ENCODE peak calls at places on chromosomes 16 and 17, in ten cellular contexts. G is tibial artery; D is sigmoid colon; L is CD4-positive, CD25-positive, alpha-beta regulatory T cell; S is aorta; A is transverse colon; P is upper lobe of right lung; H is left ventricle myocardium inferior; C is stomach; E is body of pancreas. V is an unnamed sample. For H3K4me1, the result is how much of the 10 kb centered on the place peaks cover.

GRCh38 chr17:29732613-29733012 is 109.9 kb upstream of the CORO6 start:
- DNase-seq in G (no peak), D (no peak), L (no peak), S (no peak), A (no peak), P (no peak), H (no peak), C (no peak), E (no peak), V (no peak)

GRCh38 chr17:44400226-44400847 is 10.9 kb upstream of the ITGA2B start:
- DNase-seq in G (no peak), D (no peak), L (no peak), S (peak), A (no peak), P (no peak), H (no peak), C (no peak), E (no peak), V (no peak)

GRCh38 chr16:51500306-51500705 is 349.2 kb upstream of the SALL1 start:
- DNase-seq in G (no peak), D (no peak), L (no peak), S (no peak), A (no peak), P (no peak), H (no peak), C (no peak), E (no peak), V (no peak)

GRCh38 chr17:80005360-80006338 is 30.0 kb downstream of the TBC1D16 start:
- DNase-seq in G (no peak), D (no peak), L (peak), S (no peak), A (peak), P (no peak), H (no peak), C (peak), E (peak), V (peak)

GRCh38 chr16:30951785-30952184 is 2.9 kb downstream of the ORAI3 start:
- DNase-seq in G (peak), D (peak), L (no peak), S (peak), A (peak), P (no peak), H (peak), C (peak), E (no peak), V (peak)

GRCh38 chr16:73215482-73216377 is 167.8 kb upstream of the ZFHX3 start:
- DNase-seq in G (no peak), D (no peak), L (no peak), S (no peak), A (no peak), P (no peak), H (no peak), C (no peak), E (no peak), V (no peak)

GRCh38 chr17:18262111-18262510 is 1.6 kb downstream of the MIEF2 start:
- DNase-seq in G (no peak), D (no peak), L (no peak), S (no peak), A (no peak), P (no peak), H (no peak), C (no peak), E (no peak), V (no peak)

GRCh38 chr16:30184430-30185140 is 1.2 kb downstream of the CORO1A start:
- DNase-seq in G (peak), D (peak), L (peak), S (peak), A (peak), P (peak), H (peak), C (peak), E (peak), V (peak)

GRCh38 chr17:19382581-19383444 is 4.2 kb downstream of the MFAP4 start:
- DNase-seq in G (no peak), D (peak), L (no peak), S (peak), A (no peak), P (no peak), H (no peak), C (no peak), E (peak), V (peak)

GRCh38 chr17:3043737-3044365 is 19.6 kb downstream of the OR1D5 start:
- DNase-seq in G (no peak), D (no peak), L (no peak), S (peak), A (no peak), P (peak), H (no peak), C (no peak), E (no peak), V (no peak)

GRCh38 chr16:69781118-69781517 is 19.0 kb downstream of the WWP2 start:
- DNase-seq in G (no peak), D (no peak), L (no peak), S (no peak), A (no peak), P (no peak), H (no peak), C (no peak), E (no peak), V (no peak)

GRCh38 chr17:50565559-50566350 is 5.2 kb downstream of the CACNA1G start:
- DNase-seq in G (no peak), D (no peak), L (no peak), S (no peak), A (no peak), P (no peak), H (no peak), C (no peak), E (no peak), V (no peak)

GRCh38 chr16:75471723-75472634 is 7.5 kb upstream of the TMEM170A start:
- DNase-seq in G (peak), D (peak), L (no peak), S (no peak), A (peak), P (peak), H (no peak), C (peak), E (peak), V (peak)

GRCh38 chr16:15618392-15618791 is 24.6 kb downstream of the MARF1 start:
- DNase-seq in G (no peak), D (no peak), L (no peak), S (no peak), A (no peak), P (no peak), H (no peak), C (no peak), E (no peak), V (no peak)

GRCh38 chr16:4373356-4373908 is 1.8 kb downstream of the VASN start:
- DNase-seq in G (no peak), D (no peak), L (no peak), S (no peak), A (no peak), P (no peak), H (peak), C (no peak), E (no peak), V (no peak)
- H3K27ac ChIP-seq in G (peak), D (peak), L (no peak), S (peak), A (peak), P (peak), H (peak), C (peak), E (peak), V (peak)

DNA sequence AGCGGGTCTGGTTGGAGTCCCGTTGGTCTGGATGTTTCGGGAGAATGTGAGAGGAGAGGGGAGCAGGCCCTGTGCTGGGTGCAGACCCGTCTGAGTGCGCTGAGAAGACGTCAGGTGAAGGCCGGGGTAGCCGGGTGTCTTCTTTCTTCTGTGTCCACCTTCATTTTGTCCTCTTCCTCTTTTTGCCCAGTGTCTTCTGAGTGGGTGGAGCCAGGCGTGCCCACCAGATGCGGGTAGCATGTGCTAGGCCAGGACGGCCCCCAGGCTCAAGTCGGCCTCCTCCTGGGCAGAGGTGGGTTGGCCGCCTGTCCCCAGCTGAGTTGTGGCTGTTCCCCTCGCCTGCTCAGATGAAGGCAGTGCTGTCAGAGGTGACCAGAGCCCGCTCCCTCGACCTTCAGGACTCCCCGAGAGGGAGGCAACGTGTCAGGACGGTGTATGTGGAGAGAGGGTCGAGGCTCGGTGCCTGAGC is 3.5 kb downstream of the METRNL start:
- DNase-seq in G (no peak), D (no peak), L (no peak), S (no peak), A (no peak), P (no peak), H (no peak), C (no peak), E (no peak), V (no peak)
- H3K4me1 ChIP-seq in G (half or more), D (under half), L (under half), S (under half), A (under half), P (half or more), H (half or more), C (half or more), E (under half), V (under half)

GRCh38 chr17:66338937-66339336 is 36.5 kb downstream of the PRKCA start:
- DNase-seq in G (no peak), D (no peak), L (no peak), S (no peak), A (no peak), P (no peak), H (no peak), C (no peak), E (no peak), V (no peak)

GRCh38 chr17:66335797-66336196 is 33.4 kb downstream of the PRKCA start:
- DNase-seq in G (no peak), D (no peak), L (no peak), S (no peak), A (no peak), P (no peak), H (no peak), C (no peak), E (no peak), V (no peak)

GRCh38 chr17:66339563-66339962 is 37.1 kb downstream of the PRKCA start:
- DNase-seq in G (no peak), D (no peak), L (no peak), S (no peak), A (no peak), P (no peak), H (no peak), C (no peak), E (no peak), V (no peak)

GRCh38 chr17:66337268-66337667 is 34.9 kb downstream of the PRKCA start:
- DNase-seq in G (no peak), D (no peak), L (no peak), S (no peak), A (no peak), P (no peak), H (no peak), C (no peak), E (no peak), V (no peak)

DNA sequence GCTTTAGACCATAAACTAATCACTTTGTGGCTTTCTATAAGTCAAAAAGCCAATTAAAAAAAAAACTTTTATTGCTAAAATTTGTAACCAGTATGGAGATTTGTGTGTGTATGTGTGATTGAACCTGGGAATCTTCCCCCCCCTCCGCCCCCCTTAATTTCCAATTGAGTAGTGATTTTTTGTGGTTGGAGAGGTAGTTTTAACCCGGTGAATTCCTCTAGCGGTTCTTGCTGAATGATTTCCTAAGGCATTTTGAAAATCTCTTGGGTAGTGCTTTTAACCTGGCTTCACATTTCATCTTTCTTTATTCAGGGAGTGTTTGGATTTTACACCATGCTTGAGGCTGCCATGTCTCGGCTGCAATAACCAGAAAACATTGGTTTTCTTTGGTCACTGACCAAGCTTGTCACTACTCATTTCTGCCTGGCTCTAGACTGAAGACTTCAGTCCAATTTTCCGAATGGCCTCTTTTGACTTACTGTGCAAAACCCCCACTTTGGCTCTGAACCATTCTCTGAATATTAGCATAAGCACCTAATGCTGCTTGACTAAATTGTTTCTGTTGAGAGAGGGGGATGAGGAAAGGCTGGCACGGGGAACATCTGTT is 35.6 kb downstream of the PRKCA start:
- DNase-seq in G (no peak), D (no peak), L (no peak), S (no peak), A (no peak), P (no peak), H (no peak), C (no peak), E (no peak), V (no peak)
- H3K27ac ChIP-seq in G (no peak), D (no peak), L (no peak), S (no peak), A (no peak), P (no peak), H (no peak), C (no peak), E (peak), V (no peak)

GRCh38 chr17:38418693-38419507 is 9.4 kb upstream of the ARHGAP23 start:
- DNase-seq in G (no peak), D (no peak), L (no peak), S (no peak), A (no peak), P (no peak), H (no peak), C (no peak), E (no peak), V (no peak)

GRCh38 chr17:38419508-38419981 is 8.7 kb upstream of the ARHGAP23 start:
- DNase-seq in G (no peak), D (no peak), L (no peak), S (no peak), A (no peak), P (no peak), H (no peak), C (no peak), E (no peak), V (no peak)

GRCh38 chr17:38421871-38422819 is 6.1 kb upstream of the ARHGAP23 start:
- DNase-seq in G (no peak), D (peak), L (no peak), S (no peak), A (no peak), P (no peak), H (no peak), C (no peak), E (no peak), V (no peak)

GRCh38 chr17:38420518-38420917 is 7.7 kb upstream of the ARHGAP23 start:
- DNase-seq in G (no peak), D (no peak), L (no peak), S (no peak), A (no peak), P (no peak), H (no peak), C (no peak), E (no peak), V (no peak)

GRCh38 chr17:38421224-38421841 is 6.9 kb upstream of the ARHGAP23 start:
- DNase-seq in G (no peak), D (peak), L (no peak), S (peak), A (no peak), P (no peak), H (no peak), C (no peak), E (no peak), V (no peak)
- H3K4me1 ChIP-seq in G (half or more), D (half or more), L (under half), S (under half), A (under half), P (under half), H (half or more), C (under half), E (under half), V (under half)